ENCODE peak calls at places on chromosomes 5 and 9, in six cellular contexts. B is osteoblast; I is pancreas; P is GM23338; Q is A549; G is effector memory CD4-positive, alpha-beta T cell. V is an unnamed sample.

GRCh38 chr5:105924366-105924765 is 1746.4 kb downstream of the EFNA5 start:
- DNase-seq in B (peak; percentile 46), I (no peak), G (no peak), P (no peak), Q (no peak), V (no peak)

GRCh38 chr5:113276001-113276400 is 158.8 kb downstream of the TSSK1B start:
- DNase-seq in G (no peak), P (peak; percentile 39), B (no peak), Q (no peak), I (peak; percentile 11), V (no peak)

GRCh38 chr5:4204616-4205151 is 609.1 kb downstream of the IRX1 start:
- DNase-seq in P (no peak), G (no peak), B (no peak), Q (no peak), I (no peak), V (no peak)

GRCh38 chr9:21252727-21253547 is 13.1 kb upstream of the IFNA14 start:
- DNase-seq in I (no peak), G (no peak), P (peak; percentile 66), Q (peak; percentile 42), B (peak; percentile 68), V (peak; percentile 67)

GRCh38 chr5:159214486-159215271 is 5.3 kb upstream of the RNF145 start:
- DNase-seq in I (no peak), P (peak; percentile 11), B (no peak), G (no peak), Q (no peak), V (no peak)

GRCh38 chr5:8184455-8185063 is 315.6 kb downstream of the MTRR start:
- DNase-seq in G (no peak), B (no peak), Q (peak; percentile 37), I (peak; percentile 52), P (peak; percentile 80), V (no peak)

GRCh38 chr5:35971186-35971877 is 19.9 kb downstream of the UGT3A1 start:
- DNase-seq in G (no peak), B (no peak), Q (no peak), P (no peak), I (no peak), V (no peak)

GRCh38 chr9:121358747-121359146 is 11.3 kb downstream of the STOM start:
- DNase-seq in B (no peak), Q (no peak), I (no peak), G (no peak), P (no peak), V (no peak)

GRCh38 chr9:137321726-137322361 is 19.8 kb upstream of the NRARP start:
- DNase-seq in B (peak; percentile 78), Q (no peak), G (no peak), P (no peak), I (no peak), V (peak; percentile 69)

GRCh38 chr9:126676685-126677143 is 63.0 kb downstream of the LMX1B start:
- DNase-seq in I (no peak), G (no peak), P (peak; percentile 97), B (no peak), Q (no peak), V (no peak)

GRCh38 chr5:135222171-135222681 is 176.8 kb downstream of the MACROH2A1 start:
- DNase-seq in Q (no peak), I (no peak), G (no peak), P (no peak), B (peak; percentile 36), V (peak; percentile 25)

GRCh38 chr9:134968011-134968822 is 50.5 kb upstream of the FCN1 start:
- DNase-seq in Q (no peak), B (peak; percentile 85), I (no peak), P (peak; percentile 33), G (no peak), V (peak; percentile 44)

GRCh38 chr5:108266235-108266634 is 115.7 kb downstream of the FBXL17 start:
- DNase-seq in G (no peak), P (no peak), Q (peak; percentile 24), I (no peak), B (no peak), V (no peak)

GRCh38 chr9:136603901-136604816 is 58.3 kb upstream of the NOTCH1 start:
- DNase-seq in Q (no peak), B (no peak), P (no peak), I (no peak), G (no peak), V (peak; percentile 86)

GRCh38 chr5:65812648-65813047 is 90.6 kb downstream of the NLN start:
- DNase-seq in P (no peak), G (no peak), I (no peak), B (no peak), Q (no peak), V (no peak)
- H3K4me3 ChIP-seq in P (no peak overlapping the region), G (no peak overlapping the region), I (no peak overlapping the region), B (no peak overlapping the region), Q (no peak overlapping the region), V (no peak overlapping the region)

GRCh38 chr5:180090098-180090768 is 18.7 kb upstream of the RNF130 start:
- DNase-seq in I (peak; percentile 61), P (peak; percentile 96), Q (peak; percentile 79), B (peak; percentile 97), G (peak; percentile 59), V (peak; percentile 93)
- H3K27ac ChIP-seq in I (peak overlapping the region; percentile 18), P (peak overlapping the region; percentile 98), Q (peak overlapping the region; percentile 87), B (peak overlapping the region; percentile 17), G (peak overlapping the region; percentile 57), V (peak overlapping the region; percentile 71)

DNA sequence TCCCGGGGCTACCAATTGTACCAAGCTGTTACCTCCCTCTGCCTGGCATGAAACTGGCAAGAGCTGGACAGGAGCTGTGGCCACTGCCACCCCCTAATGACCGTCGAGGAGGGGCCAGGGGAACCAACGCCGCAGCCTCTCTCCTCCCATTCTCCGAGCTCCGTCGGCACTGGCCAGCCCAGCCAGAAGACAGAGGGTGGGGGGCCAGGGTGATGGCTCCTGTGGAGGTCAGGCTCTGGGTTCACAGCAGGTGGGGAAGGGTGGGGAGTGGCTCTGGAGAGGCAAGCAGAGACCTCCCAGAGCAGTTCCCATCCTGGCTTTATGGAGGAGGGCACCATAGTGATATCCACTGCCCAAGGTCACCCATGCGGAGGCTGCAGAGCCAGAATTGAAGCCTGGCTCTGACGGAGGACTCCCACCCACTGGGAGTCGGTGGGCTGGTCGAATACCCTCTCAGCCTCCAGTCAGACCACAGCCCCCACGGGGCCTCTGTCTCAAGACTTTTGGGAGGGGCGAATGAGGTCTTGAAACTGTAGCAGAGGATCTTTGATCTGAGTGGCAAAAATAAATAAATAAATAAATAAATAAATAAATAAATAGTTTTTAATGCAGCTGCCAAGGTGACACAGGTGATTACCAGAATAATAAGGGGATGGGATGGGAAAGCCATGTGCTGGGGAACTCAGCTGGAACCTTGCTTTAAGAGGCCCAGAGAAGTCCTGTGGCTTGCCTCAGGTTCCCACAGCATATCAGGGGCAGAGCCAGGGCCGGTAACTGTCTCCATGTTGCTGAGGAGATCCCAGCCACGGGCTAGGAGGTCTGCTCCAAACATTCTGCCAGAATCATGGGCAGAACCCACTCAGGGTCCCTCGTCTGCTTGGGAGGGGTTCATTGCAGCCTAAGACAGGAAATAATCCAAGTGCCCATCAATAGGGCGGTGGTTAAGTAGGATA is 42.5 kb upstream of the NEURL1B start:
- DNase-seq in Q (no peak), B (no peak), P (no peak), I (no peak), G (no peak), V (no peak)
- H3K4me3 ChIP-seq in Q (no peak overlapping the region), B (no peak overlapping the region), P (no peak overlapping the region), I (no peak overlapping the region), G (no peak overlapping the region), V (no peak overlapping the region)

GRCh38 chr5:131647078-131647769 is 12.2 kb upstream of the RAPGEF6 start:
- DNase-seq in I (no peak), P (no peak), G (no peak), Q (no peak), B (no peak), V (no peak)
- H3K27ac ChIP-seq in I (no peak overlapping the region), P (no peak overlapping the region), G (no peak overlapping the region), Q (no peak overlapping the region), B (no peak overlapping the region), V (no peak overlapping the region)

GRCh38 chr5:152623951-152624350 is 218.9 kb upstream of the NMUR2 start:
- DNase-seq in G (no peak), P (peak; percentile 7), B (no peak), Q (no peak), I (no peak), V (no peak)
- H3K4me3 ChIP-seq in G (no peak overlapping the region), P (no peak overlapping the region), B (no peak overlapping the region), Q (no peak overlapping the region), I (no peak overlapping the region), V (no peak overlapping the region)

DNA sequence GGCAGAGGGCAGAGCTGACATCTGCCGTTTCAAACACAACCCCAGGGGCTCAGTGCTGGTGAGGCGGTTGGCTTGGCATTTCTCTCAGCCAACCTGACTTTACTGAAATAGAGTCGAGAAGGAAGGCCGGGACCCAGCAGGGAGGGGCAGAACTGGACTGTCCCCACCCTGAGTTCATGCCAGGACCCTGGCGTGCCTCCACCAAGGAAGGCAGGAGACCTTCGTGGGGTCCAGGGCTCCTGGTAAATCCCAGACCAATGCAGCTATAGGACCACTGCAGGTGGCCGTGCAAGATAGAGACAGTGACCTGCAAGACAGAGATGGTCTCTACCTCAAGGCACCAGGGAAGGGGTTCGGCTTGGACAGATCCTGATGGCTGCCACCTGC is 132.9 kb downstream of the ROR2 start:
- DNase-seq in Q (no peak), I (no peak), G (no peak), P (no peak), B (no peak), V (no peak)
- H3K27ac ChIP-seq in Q (no peak overlapping the region), I (no peak overlapping the region), G (no peak overlapping the region), P (no peak overlapping the region), B (no peak overlapping the region), V (peak overlapping the region; percentile 48)

GRCh38 chr9:129609486-129610192 is 11.3 kb downstream of the C9orf50 start:
- DNase-seq in B (peak; percentile 96), Q (peak; percentile 85), I (no peak), P (no peak), G (peak; percentile 64), V (peak; percentile 85)

GRCh38 chr9:129610193-129610472 is 10.8 kb downstream of the C9orf50 start:
- DNase-seq in G (no peak), P (no peak), Q (no peak), I (no peak), B (no peak), V (no peak)

GRCh38 chr9:129612123-129612522 is 8.8 kb downstream of the C9orf50 start:
- DNase-seq in P (no peak), G (no peak), I (no peak), Q (no peak), B (no peak), V (peak; percentile 68)

GRCh38 chr9:129611302-129611800 is 9.6 kb downstream of the C9orf50 start:
- DNase-seq in B (no peak), P (no peak), G (no peak), Q (no peak), I (no peak), V (no peak)

GRCh38 chr9:129610473-129611301 is 10.2 kb downstream of the C9orf50 start:
- DNase-seq in B (peak; percentile 99), I (peak; percentile 71), P (peak; percentile 92), Q (peak; percentile 74), G (peak; percentile 61), V (peak; percentile 94)
- H3K4me3 ChIP-seq in B (peak overlapping the region; percentile 82), I (peak overlapping the region; percentile 38), P (peak overlapping the region; percentile 81), Q (peak overlapping the region; percentile 55), G (peak overlapping the region; percentile 50), V (peak overlapping the region; percentile 64)

DNA sequence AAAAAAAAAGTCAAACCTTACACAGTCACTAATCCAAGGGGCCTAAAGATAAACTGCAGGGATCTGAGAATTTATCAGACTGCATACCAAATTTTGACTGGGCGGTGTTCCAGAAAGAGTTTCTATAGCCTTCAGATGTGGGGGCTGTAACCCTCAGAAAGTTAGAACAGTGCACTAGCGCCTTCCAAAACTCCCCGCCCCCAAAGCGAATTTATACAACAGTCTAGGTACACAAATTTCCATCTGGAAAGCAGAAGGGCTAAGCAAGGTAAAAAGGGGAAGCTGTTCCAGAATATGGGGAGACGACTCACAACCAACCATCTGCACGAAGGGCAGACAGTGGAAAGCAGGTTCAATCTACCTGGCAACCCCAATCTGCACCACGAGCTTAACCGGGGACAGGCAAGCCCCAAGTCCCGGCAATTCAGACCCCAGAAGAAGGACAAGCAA is 799 bp downstream of the ERMP1 start:
- DNase-seq in G (no peak), P (no peak), I (no peak), Q (no peak), B (no peak), V (no peak)
- H3K27ac ChIP-seq in G (peak overlapping the region; percentile 51), P (no peak overlapping the region), I (peak overlapping the region; percentile 80), Q (peak overlapping the region; percentile 96), B (no peak overlapping the region), V (no peak overlapping the region)

V was measured in spleen.